ENCODE peak calls at places on chromosomes 6 and 20, in five cellular contexts. V, M, H, S and G are unnamed samples.

GRCh38 chr6:56514395-56514794 is 128.3 kb downstream of the DST start:
- DNase-seq in S (no peak), V (no peak), H (no peak), M (no peak), G (no peak)

GRCh38 chr6:21987501-21987957 is 309.3 kb downstream of the PRL start:
- DNase-seq in M (no peak), H (peak), S (peak), V (peak), G (peak)

GRCh38 chr6:40386200-40386599 is 201.0 kb downstream of the LRFN2 start:
- DNase-seq in H (no peak), S (no peak), M (no peak), V (no peak), G (no peak)

GRCh38 chr6:108521616-108522107 is 39.1 kb upstream of the FOXO3 start:
- DNase-seq in S (no peak), V (no peak), H (no peak), M (no peak), G (no peak)

GRCh38 chr20:63854766-63855362 is 6.4 kb upstream of the ABHD16B start:
- DNase-seq in M (no peak), S (no peak), H (no peak), V (no peak), G (no peak)

GRCh38 chr20:46709459-46710148 is at the start of gene SLC2A10:
- DNase-seq in S (no peak), V (no peak), H (peak), M (no peak), G (peak)

GRCh38 chr6:119890470-119890869 is 540.9 kb upstream of the MAN1A1 start:
- DNase-seq in M (no peak), V (no peak), H (no peak), S (no peak), G (no peak)

GRCh38 chr6:4790158-4790899 is 14.1 kb downstream of the CDYL start:
- DNase-seq in S (no peak), V (no peak), H (no peak), M (no peak), G (no peak)

GRCh38 chr20:28562510-28562898 is 2695.0 kb upstream of the DEFB115 start:
- DNase-seq in M (no peak), H (peak), V (peak), S (no peak), G (no peak)

GRCh38 chr6:5334341-5334740 is 73.0 kb downstream of the FARS2 start:
- DNase-seq in M (no peak), V (no peak), H (no peak), S (no peak), G (no peak)

GRCh38 chr20:38059832-38060231 is 26.3 kb downstream of the RPRD1B start:
- DNase-seq in S (no peak), H (no peak), V (peak), M (no peak), G (peak)

GRCh38 chr6:150624199-150624598 is 24.5 kb downstream of the PLEKHG1 start:
- DNase-seq in H (no peak), S (no peak), V (no peak), M (no peak), G (no peak)

GRCh38 chr6:13304101-13304500 is 24.2 kb downstream of the TBC1D7 start:
- DNase-seq in H (no peak), S (no peak), M (no peak), V (no peak), G (no peak)

GRCh38 chr6:63685453-63686379 is 50.1 kb downstream of the PHF3 start:
- DNase-seq in S (peak), V (no peak), H (no peak), M (no peak), G (no peak)

GRCh38 chr6:166157930-166158617 is 9.6 kb downstream of the TBXT start:
- DNase-seq in M (no peak), V (no peak), H (no peak), S (no peak), G (no peak)

GRCh38 chr6:53861543-53861942 is 66.7 kb downstream of the LRRC1 start:
- DNase-seq in S (no peak), M (no peak), V (no peak), H (no peak), G (no peak)

GRCh38 chr20:46118481-46119020 is 437 bp downstream of the CD40 start:
- DNase-seq in V (no peak), M (no peak), S (no peak), H (no peak), G (no peak)

GRCh38 chr20:33660685-33661058 is 1.5 kb upstream of the C20orf144 start:
- DNase-seq in S (no peak), H (no peak), M (no peak), V (no peak), G (no peak)

GRCh38 chr6:39090036-39090435 is 24.9 kb downstream of the SAYSD1 start:
- DNase-seq in H (no peak), M (no peak), S (no peak), V (no peak), G (no peak)

GRCh38 chr6:105501246-105501645 is 98.4 kb upstream of the PREP start:
- DNase-seq in V (no peak), S (no peak), M (no peak), H (no peak), G (no peak)

GRCh38 chr6:138526822-138527235 is 27.5 kb upstream of the NHSL1 start:
- DNase-seq in M (no peak), H (no peak), V (no peak), S (no peak), G (peak)

GRCh38 chr20:19699132-19699971 is 58.7 kb upstream of the RIN2 start:
- DNase-seq in H (no peak), M (no peak), V (peak), S (no peak), G (no peak)

GRCh38 chr6:139768196-139768595 is 393.7 kb upstream of the CITED2 start:
- DNase-seq in M (no peak), V (no peak), H (no peak), S (no peak), G (no peak)

GRCh38 chr6:14797875-14798593 is 447.8 kb upstream of the JARID2 start:
- DNase-seq in H (no peak), V (no peak), S (no peak), M (no peak), G (no peak)

GRCh38 chr6:93678841-93679454 is 259.6 kb upstream of the EPHA7 start:
- DNase-seq in M (no peak), S (no peak), V (no peak), H (no peak), G (no peak)

GRCh38 chr6:93685494-93685893 is 266.1 kb upstream of the EPHA7 start:
- DNase-seq in V (no peak), H (no peak), S (no peak), M (no peak), G (no peak)

GRCh38 chr6:93679836-93680235 is 260.5 kb upstream of the EPHA7 start:
- DNase-seq in M (no peak), S (no peak), V (no peak), H (no peak), G (no peak)

DNA sequence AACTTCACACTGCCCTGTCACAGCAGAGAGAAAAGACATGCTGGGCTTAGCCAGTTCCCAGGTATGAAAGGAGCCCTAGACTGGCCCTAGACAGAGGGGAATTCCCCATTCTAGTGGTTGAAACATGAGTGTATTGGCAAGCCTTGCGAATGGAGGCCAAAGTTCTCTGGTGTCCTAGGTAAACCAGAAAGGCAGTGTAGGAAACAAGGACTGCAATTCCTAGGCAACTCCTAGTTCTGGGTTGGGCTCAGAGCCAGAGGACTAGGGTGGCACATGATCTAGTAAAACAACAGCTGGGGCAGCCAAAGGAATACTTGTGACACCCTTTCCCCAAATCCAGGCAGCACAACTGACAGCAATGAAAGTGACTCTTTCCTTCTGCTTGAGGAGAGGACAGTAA is 265.0 kb upstream of the EPHA7 start:
- DNase-seq in M (no peak), V (no peak), S (no peak), H (no peak), G (no peak)
- TF ChIP-seq KDM1A in M (no peak), V (no peak), S (no peak), H (no peak), G (no peak)

GRCh38 chr20:60857708-60858107 is 394.4 kb upstream of the CDH4 start:
- DNase-seq in H (no peak), S (no peak), M (no peak), V (peak), G (no peak)

DNA sequence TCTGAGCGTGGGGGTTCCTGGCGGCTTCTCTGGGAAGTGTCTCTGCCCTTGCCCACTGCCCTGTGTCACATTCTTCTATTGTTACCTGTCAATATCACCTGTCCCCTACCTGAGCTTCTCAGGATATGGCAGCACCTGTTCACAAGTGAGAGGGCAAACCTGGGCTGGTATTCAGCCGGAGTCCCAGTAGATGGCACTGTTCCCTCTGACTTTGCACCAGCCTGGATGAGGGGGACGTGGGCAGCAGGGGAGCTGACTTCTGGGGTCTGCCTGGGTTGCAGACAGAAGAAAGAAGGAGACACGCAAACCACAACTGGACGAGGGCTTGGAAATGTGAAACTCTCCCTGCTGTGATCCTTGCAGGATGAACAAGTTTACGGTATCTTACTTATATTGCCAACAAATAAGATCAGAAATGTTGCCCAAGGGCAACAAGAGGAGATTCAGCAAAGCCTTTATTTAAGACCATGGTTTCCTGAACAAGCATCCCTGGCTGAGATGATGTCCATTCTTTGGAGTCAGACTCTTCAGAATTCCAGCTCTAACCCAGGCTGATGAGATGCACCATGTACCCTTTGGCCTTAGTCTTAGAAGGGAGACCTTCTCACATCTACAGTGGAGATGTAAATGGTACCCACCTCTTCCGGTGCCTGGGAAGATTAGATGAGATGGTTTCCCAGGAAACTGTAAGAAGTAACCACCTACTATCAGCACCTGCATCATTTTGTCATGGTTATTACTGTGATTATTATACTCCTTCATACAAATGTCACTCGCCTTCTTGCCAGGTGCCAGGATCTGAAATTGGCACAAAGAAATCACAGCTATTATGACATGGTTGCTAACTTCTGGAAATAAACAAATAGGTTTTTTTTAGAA is 400.0 kb upstream of the CDH4 start:
- DNase-seq in M (peak), H (peak), V (peak), S (no peak), G (peak)
- TF ChIP-seq KDM1A in M (no peak), H (no peak), V (no peak), S (no peak), G (no peak)

GRCh38 chr6:112289039-112289566 is 34.7 kb upstream of the LAMA4 start:
- DNase-seq in V (no peak), M (no peak), H (no peak), S (no peak), G (no peak)
- TF ChIP-seq KDM1A in V (no peak), M (no peak), H (no peak), S (no peak), G (no peak)

DNA sequence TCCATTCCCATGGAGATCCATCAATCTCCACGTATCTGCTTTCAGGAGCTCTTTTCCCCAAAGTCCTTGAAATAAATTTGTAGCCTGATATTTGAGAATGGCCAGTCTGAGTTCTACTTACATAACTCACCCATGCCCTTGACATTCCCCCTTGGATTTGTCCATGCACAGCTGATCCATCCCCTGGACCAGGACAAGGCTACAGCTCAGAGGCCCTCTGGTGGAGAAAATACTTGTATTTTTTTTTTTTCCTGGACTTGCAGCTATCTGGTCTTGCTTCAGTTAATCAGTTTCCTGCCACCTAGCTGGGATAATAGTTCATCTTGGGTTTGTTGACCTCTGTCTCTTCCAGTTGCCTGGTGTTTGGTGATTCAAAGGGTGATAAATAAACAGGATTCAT is 467.6 kb downstream of the DHX35 start:
- DNase-seq in M (no peak), V (peak), S (no peak), H (no peak), G (peak)
- TF ChIP-seq KDM1A in M (no peak), V (no peak), S (no peak), H (no peak), G (no peak)